ENCODE peak calls at places on chromosomes 13 and 19, in five cellular contexts. S, T, H, X and O are unnamed samples.
A peak's percentile ranks its signal among the peaks of the same experiment; 100 is the strongest.

GRCh38 chr19:56144396-56144795 is 3.3 kb downstream of the ZNF444 start:
- DNase-seq in S (no peak), T (no peak), H (no peak), X (no peak), O (no peak)

GRCh38 chr13:98478134-98479129 is 98.5 kb downstream of the STK24 start:
- DNase-seq in S (no peak), T (no peak), H (no peak), X (no peak), O (no peak)

GRCh38 chr13:41231786-41232185 is 31.6 kb downstream of the MTRF1 start:
- DNase-seq in S (peak; percentile 79), T (no peak), H (no peak), X (no peak), O (peak; percentile 94)

GRCh38 chr19:19627716-19628498 is at the start of gene LPAR2:
- DNase-seq in S (peak; percentile 76), T (peak; percentile 56), H (no peak), X (no peak), O (peak; percentile 90)

GRCh38 chr13:51832471-51833152 is 12.4 kb downstream of the TMEM272 start:
- DNase-seq in S (no peak), T (no peak), H (peak; percentile 39), X (no peak), O (no peak)

GRCh38 chr13:75308222-75308621 is 173.7 kb downstream of the TBC1D4 start:
- DNase-seq in S (no peak), T (no peak), H (no peak), X (no peak), O (no peak)

GRCh38 chr13:55199132-55199531 is 1941.6 kb upstream of the PRR20A start:
- DNase-seq in S (no peak), T (no peak), H (no peak), X (no peak), O (no peak)

GRCh38 chr13:97934590-97934989 is 18.9 kb upstream of the IPO5 start:
- DNase-seq in S (no peak), T (no peak), H (no peak), X (no peak), O (no peak)

GRCh38 chr13:31201341-31202024 is 1.7 kb downstream of the B3GLCT start:
- DNase-seq in S (no peak), T (no peak), H (peak; percentile 32), X (no peak), O (no peak)

GRCh38 chr13:45598597-45598996 is 16.9 kb downstream of the ERICH6B start:
- DNase-seq in S (no peak), T (no peak), H (no peak), X (no peak), O (no peak)

GRCh38 chr19:39996218-39996810 is 546 bp upstream of the ZNF546 start:
- DNase-seq in S (no peak), T (no peak), H (no peak), X (peak; percentile 70), O (no peak)

GRCh38 chr13:99277629-99278028 is 19.4 kb upstream of the GPR18 start:
- DNase-seq in S (no peak), T (no peak), H (no peak), X (no peak), O (no peak)

GRCh38 chr19:13420780-13421179 is 85.5 kb downstream of the CACNA1A start:
- DNase-seq in S (no peak), T (no peak), H (no peak), X (no peak), O (no peak)

GRCh38 chr13:20160346-20161274 is at the start of gene GJA3:
- DNase-seq in S (no peak), T (no peak), H (no peak), X (no peak), O (no peak)

GRCh38 chr13:111639994-111640393 is 319.6 kb downstream of the TEX29 start:
- DNase-seq in S (no peak), T (peak; percentile 79), H (no peak), X (peak; percentile 39), O (no peak)

GRCh38 chr13:26695891-26696311 is 64.7 kb downstream of the GPR12 start:
- DNase-seq in S (no peak), T (peak; percentile 49), H (no peak), X (no peak), O (no peak)

GRCh38 chr19:12695997-12696365 is 450 bp downstream of the FBXW9 start:
- DNase-seq in S (no peak), T (no peak), H (no peak), X (no peak), O (no peak)

GRCh38 chr13:35818577-35819165 is 312.5 kb downstream of the DCLK1 start:
- DNase-seq in S (no peak), T (no peak), H (no peak), X (no peak), O (no peak)

GRCh38 chr13:23883255-23883654 is 5.9 kb downstream of the MIPEP start:
- DNase-seq in S (no peak), T (no peak), H (no peak), X (no peak), O (no peak)

GRCh38 chr19:55552620-55553019 is 7.3 kb upstream of the SBK3 start:
- DNase-seq in S (no peak), T (no peak), H (no peak), X (no peak), O (no peak)

GRCh38 chr19:33219261-33219812 is 6.3 kb downstream of the SLC7A10 start:
- DNase-seq in S (no peak), T (no peak), H (no peak), X (no peak), O (no peak)

GRCh38 chr13:86932935-86933334 is 738.2 kb upstream of the SLITRK5 start:
- DNase-seq in S (no peak), T (no peak), H (no peak), X (no peak), O (no peak)

GRCh38 chr19:5968431-5969373 is 9.2 kb downstream of the RANBP3 start:
- DNase-seq in S (no peak), T (no peak), H (no peak), X (no peak), O (peak; percentile 71)

GRCh38 chr19:5967571-5967970 is 10.4 kb downstream of the RANBP3 start:
- DNase-seq in S (no peak), T (no peak), H (no peak), X (no peak), O (no peak)

GRCh38 chr19:5966941-5967340 is 11.0 kb downstream of the RANBP3 start:
- DNase-seq in S (no peak), T (no peak), H (no peak), X (no peak), O (no peak)

GRCh38 chr19:5969476-5969875 is 8.5 kb downstream of the RANBP3 start:
- DNase-seq in S (no peak), T (no peak), H (no peak), X (no peak), O (no peak)

GRCh38 chr19:5967994-5968430 is 9.9 kb downstream of the RANBP3 start:
- DNase-seq in S (peak; percentile 90), T (no peak), H (peak; percentile 77), X (no peak), O (peak; percentile 83)
- H3K27ac ChIP-seq in S (peak overlapping the region; percentile 56), T (peak overlapping the region; percentile 20), H (peak overlapping the region; percentile 73), X (peak overlapping the region; percentile 48), O (peak overlapping the region; percentile 63)

GRCh38 chr13:113455384-113455783 is 2.1 kb upstream of the ADPRHL1 start:
- DNase-seq in S (no peak), T (peak; percentile 38), H (no peak), X (no peak), O (no peak)

GRCh38 chr13:113458218-113459065 is 5.2 kb upstream of the ADPRHL1 start:
- DNase-seq in S (no peak), T (peak; percentile 39), H (no peak), X (no peak), O (peak; percentile 54)

GRCh38 chr13:113454936-113455335 is 1.6 kb upstream of the ADPRHL1 start:
- DNase-seq in S (no peak), T (peak; percentile 22), H (no peak), X (no peak), O (no peak)

GRCh38 chr13:113456116-113456702 is 2.9 kb upstream of the ADPRHL1 start:
- DNase-seq in S (no peak), T (peak; percentile 28), H (no peak), X (no peak), O (no peak)

GRCh38 chr13:113457510-113457909 is 4.2 kb upstream of the ADPRHL1 start:
- DNase-seq in S (no peak), T (peak; percentile 37), H (no peak), X (peak; percentile 46), O (no peak)
- TF ChIP-seq CTCF in S (no peak), T (no peak), H (no peak), X (no peak), O (no peak)

GRCh38 chr13:112852808-112853207 is 116.2 kb upstream of the MCF2L start:
- DNase-seq in S (no peak), T (no peak), H (no peak), X (no peak), O (no peak)

GRCh38 chr13:112855859-112856258 is 113.2 kb upstream of the MCF2L start:
- DNase-seq in S (no peak), T (no peak), H (no peak), X (no peak), O (no peak)

GRCh38 chr13:112851107-112852046 is 117.6 kb upstream of the MCF2L start:
- DNase-seq in S (no peak), T (no peak), H (no peak), X (no peak), O (no peak)

GRCh38 chr13:112852392-112852791 is 116.6 kb upstream of the MCF2L start:
- DNase-seq in S (no peak), T (no peak), H (no peak), X (no peak), O (no peak)

DNA sequence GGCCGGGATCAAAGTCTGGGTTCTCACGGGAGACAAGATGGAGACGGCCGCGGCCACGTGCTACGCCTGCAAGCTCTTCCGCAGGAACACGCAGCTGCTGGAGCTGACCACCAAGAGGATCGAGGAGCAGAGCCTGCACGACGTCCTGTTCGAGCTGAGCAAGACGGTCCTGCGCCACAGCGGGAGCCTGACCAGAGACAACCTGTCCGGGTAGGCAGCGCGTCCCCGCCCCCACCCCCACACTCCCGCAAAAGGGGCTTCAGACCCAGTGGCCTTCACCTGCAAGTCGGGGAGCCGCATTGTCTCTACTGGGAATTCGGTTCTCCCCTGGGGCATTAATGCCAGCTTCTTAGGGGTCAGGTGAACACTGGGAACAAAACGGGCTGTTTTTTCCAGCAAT is 114.7 kb upstream of the MCF2L start:
- DNase-seq in S (no peak), T (no peak), H (no peak), X (no peak), O (no peak)
- H3K36me3 ChIP-seq in S (no peaks in the 10 kb centered on the region), T (peaks cover 87% of the 10 kb centered on the region), H (peaks cover 11% of the 10 kb centered on the region), X (peaks cover 52% of the 10 kb centered on the region), O (peaks cover 45% of the 10 kb centered on the region)

GRCh38 chr19:42846597-42846996 is 32.9 kb downstream of the PSG1 start:
- DNase-seq in S (no peak), T (no peak), H (no peak), X (no peak), O (no peak)

DNA sequence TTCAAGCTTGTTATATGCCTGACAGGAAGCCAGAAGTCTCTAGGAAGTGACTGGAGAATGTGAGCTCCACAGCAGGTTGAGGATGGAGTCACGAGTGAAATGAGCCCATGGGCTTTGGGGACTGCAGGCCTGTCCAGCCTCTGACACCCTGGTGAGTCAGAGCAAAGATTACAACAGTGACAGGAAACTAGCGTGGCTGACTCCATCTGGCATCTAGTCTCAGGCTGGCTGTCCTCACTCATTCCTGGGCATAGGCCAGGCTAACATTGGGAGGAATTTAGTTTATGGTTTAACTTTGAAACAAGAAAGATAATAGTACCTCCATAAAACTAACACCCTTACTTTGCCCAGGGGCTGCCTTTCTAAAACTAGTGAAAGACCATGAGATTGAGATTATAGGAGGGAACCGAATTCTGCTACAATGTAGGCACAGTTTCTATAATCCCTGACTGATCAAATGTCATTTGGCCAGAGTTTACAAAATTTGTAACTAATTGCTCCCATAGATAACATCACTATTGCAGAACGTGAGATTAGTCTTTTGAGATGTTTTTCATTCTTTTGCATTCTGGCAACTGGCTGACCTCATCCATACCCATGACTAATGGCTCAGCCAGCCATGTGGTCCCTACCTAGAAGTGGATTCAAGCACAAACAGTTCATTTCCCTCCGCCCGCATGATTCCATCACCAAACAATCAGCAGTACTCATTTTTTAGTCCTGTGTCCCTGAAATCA is 28.4 kb downstream of the PSG1 start:
- DNase-seq in S (no peak), T (peak; percentile 74), H (peak; percentile 34), X (peak; percentile 85), O (no peak)
- H3K27ac ChIP-seq in S (no peak overlapping the region), T (no peak overlapping the region), H (no peak overlapping the region), X (peak overlapping the region; percentile 95), O (no peak overlapping the region)